ENCODE peak calls at places on chromosomes 11 and 22, in four cellular contexts. G is Karpas-422, T is SK-N-SH, J is H9. B is an unnamed sample.

GRCh38 chr22:17155941-17156340 is 3.1 kb downstream of the HDHD5 start:
- DNase-seq in G (no peak), T (no peak), J (no peak), B (no peak)

GRCh38 chr11:32438883-32439487 is 3.6 kb upstream of the WT1 start:
- DNase-seq in J (no peak), T (peak; percentile 42), G (no peak), B (peak; percentile 75)

GRCh38 chr11:97871816-97872215 is 1148.9 kb upstream of the CNTN5 start:
- DNase-seq in J (no peak), G (no peak), T (no peak), B (no peak)

GRCh38 chr11:125315088-125315740 is 150.7 kb downstream of the PKNOX2 start:
- DNase-seq in J (no peak), G (no peak), T (peak; percentile 60), B (no peak)

GRCh38 chr22:20155330-20156041 is 4.6 kb upstream of the CCDC188 start:
- DNase-seq in G (no peak), J (no peak), T (peak; percentile 96), B (no peak)

GRCh38 chr11:66259976-66260375 is 8.5 kb upstream of the RAB1B start:
- DNase-seq in T (no peak), G (no peak), J (no peak), B (no peak)

GRCh38 chr11:115522302-115522701 is 18.1 kb upstream of the CADM1 start:
- DNase-seq in G (peak; percentile 42), T (no peak), J (no peak), B (no peak)

GRCh38 chr11:94735907-94736306 is 32.2 kb upstream of the AMOTL1 start:
- DNase-seq in T (no peak), G (no peak), J (no peak), B (no peak)

GRCh38 chr11:80103149-80103859 is 662.5 kb upstream of the TENM4 start:
- DNase-seq in J (no peak), G (no peak), T (no peak), B (no peak)

GRCh38 chr11:6351782-6352181 is 31.5 kb upstream of the CAVIN3 start:
- DNase-seq in J (no peak), G (no peak), T (no peak), B (no peak)

GRCh38 chr11:130451261-130452019 is 3.0 kb downstream of the ADAMTS15 start:
- DNase-seq in J (no peak), T (no peak), G (no peak), B (no peak)

GRCh38 chr11:74749965-74750296 is 1.3 kb downstream of the RNF169 start:
- DNase-seq in G (peak; percentile 55), J (no peak), T (no peak), B (no peak)

GRCh38 chr11:45095691-45096010 is 50.8 kb upstream of the PRDM11 start:
- DNase-seq in G (no peak), J (no peak), T (no peak), B (no peak)

GRCh38 chr11:134742956-134743808 is 331.1 kb upstream of the B3GAT1 start:
- DNase-seq in G (no peak), J (no peak), T (no peak), B (no peak)

GRCh38 chr11:86673872-86674750 is 1.7 kb upstream of the ME3 start:
- DNase-seq in G (no peak), T (no peak), J (no peak), B (no peak)

GRCh38 chr22:50403701-50404101 is 60.6 kb downstream of the PPP6R2 start:
- DNase-seq in T (peak; percentile 77), J (no peak), G (no peak), B (no peak)

GRCh38 chr11:57387284-57388030 is 3.0 kb downstream of the PRG2 start:
- DNase-seq in J (no peak), T (no peak), G (no peak), B (no peak)

GRCh38 chr11:113689711-113690618 is 16.1 kb downstream of the TMPRSS5 start:
- DNase-seq in T (no peak), J (no peak), G (no peak), B (peak; percentile 46)

GRCh38 chr11:66136752-66137123 is 66.7 kb downstream of the PACS1 start:
- DNase-seq in J (no peak), T (no peak), G (no peak), B (no peak)

GRCh38 chr11:115941481-115941993 is 437.3 kb upstream of the CADM1 start:
- DNase-seq in J (no peak), T (no peak), G (no peak), B (no peak)

GRCh38 chr11:24271798-24272197 is 225.1 kb upstream of the LUZP2 start:
- DNase-seq in G (no peak), J (no peak), T (peak; percentile 9), B (no peak)

GRCh38 chr11:12288212-12288933 is 89.0 kb upstream of the PARVA start:
- DNase-seq in J (peak; percentile 89), T (peak; percentile 90), G (peak; percentile 92), B (peak; percentile 97)

GRCh38 chr11:12291313-12291712 is 86.1 kb upstream of the PARVA start:
- DNase-seq in G (no peak), T (peak; percentile 1), J (no peak), B (no peak)

GRCh38 chr11:12288934-12289666 is 88.3 kb upstream of the PARVA start:
- DNase-seq in G (peak; percentile 62), J (no peak), T (no peak), B (no peak)

GRCh38 chr11:12290477-12290922 is 86.9 kb upstream of the PARVA start:
- DNase-seq in G (no peak), T (peak; percentile 2), J (no peak), B (no peak)

DNA sequence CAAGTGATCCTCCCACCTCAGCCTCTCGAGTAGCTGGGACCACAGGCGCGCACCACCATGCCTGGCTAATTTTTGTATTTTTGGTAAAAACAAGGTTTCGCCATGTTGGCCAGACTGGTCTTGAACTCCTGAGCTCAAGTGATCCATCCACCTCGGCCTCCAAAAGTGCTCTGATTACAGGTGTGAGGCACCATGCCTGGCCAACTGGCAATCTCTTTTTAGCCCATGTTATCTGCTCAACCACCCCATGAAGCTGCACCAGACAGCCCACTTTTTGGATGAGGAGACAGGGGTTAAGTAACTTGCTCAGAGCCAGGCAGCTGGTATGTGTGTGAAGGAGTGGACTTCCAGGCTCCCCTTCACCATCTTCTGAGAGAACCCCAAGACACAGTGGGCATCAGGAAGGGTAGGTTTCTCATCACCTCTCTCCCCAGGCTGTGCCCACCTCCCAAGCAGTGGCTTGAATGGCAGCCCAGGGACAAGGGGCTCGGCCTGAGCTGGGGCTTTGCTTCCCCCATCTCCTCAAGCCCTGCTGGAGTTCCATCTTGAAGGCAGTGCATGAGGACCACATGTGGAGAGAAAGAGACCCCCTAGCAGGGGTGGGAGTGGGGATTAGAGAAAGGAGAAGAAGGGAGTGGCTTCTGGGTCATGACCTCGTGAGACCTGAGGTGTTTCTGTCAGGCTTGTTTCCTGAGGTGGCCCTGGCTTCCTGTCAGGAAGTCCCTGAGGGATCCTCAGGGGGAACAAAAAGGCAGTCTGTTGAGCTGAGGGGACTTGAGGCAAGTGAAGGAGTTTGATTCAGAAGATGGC is 87.5 kb upstream of the PARVA start:
- DNase-seq in G (no peak), T (peak; percentile 5), J (no peak), B (no peak)
- H3K27ac ChIP-seq in G (peak overlapping the region; percentile 15), T (no peak overlapping the region), J (no peak overlapping the region), B (no peak overlapping the region)

DNA sequence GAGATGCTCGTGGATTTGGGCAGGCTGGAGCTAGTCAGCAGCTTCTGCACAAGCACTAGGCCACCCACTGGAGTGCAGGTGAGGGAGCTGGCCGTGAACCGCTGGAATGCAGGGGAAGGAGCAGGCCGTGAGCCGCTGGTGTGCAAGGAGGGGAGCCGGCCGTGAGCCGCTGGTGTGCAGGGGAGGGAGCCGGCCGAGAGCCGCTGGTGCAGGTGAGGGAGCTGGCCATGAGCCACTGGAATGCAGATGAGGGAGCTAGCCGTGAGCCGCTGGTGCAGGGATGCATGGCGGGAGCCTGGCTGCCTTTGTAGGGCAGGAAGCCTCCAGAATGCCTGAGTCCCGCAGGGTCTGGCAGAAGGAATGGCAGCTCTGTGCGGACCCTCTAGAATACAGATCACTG is 4220.0 kb upstream of the OR11H1 start:
- DNase-seq in T (no peak), G (peak; percentile 36), J (no peak), B (no peak)
- H3K9me3 ChIP-seq in T (peaks cover 4% of the 10 kb centered on the region), G (peaks cover 41% of the 10 kb centered on the region), J (peaks cover 93% of the 10 kb centered on the region), B (peaks cover 70% of the 10 kb centered on the region)

GRCh38 chr22:23822101-23822671 is 16.6 kb downstream of the DERL3 start:
- DNase-seq in T (peak; percentile 47), G (no peak), J (no peak), B (no peak)
- H3K9ac ChIP-seq in T (no peak overlapping the region), G (peak overlapping the region; percentile 3), J (no peak overlapping the region), B (no peak overlapping the region)

GRCh38 chr22:40681451-40681850 is 2.2 kb downstream of the MCHR1 start:
- DNase-seq in J (no peak), G (no peak), T (no peak), B (no peak)

GRCh38 chr22:40679964-40680818 is 907 bp downstream of the MCHR1 start:
- DNase-seq in J (no peak), G (no peak), T (no peak), B (peak; percentile 72)

GRCh38 chr22:40678493-40679248 is 613 bp upstream of the MCHR1 start:
- DNase-seq in G (no peak), J (no peak), T (no peak), B (no peak)

GRCh38 chr22:40679249-40679963 is at the start of gene MCHR1:
- DNase-seq in T (peak; percentile 56), G (no peak), J (no peak), B (peak; percentile 68)

DNA sequence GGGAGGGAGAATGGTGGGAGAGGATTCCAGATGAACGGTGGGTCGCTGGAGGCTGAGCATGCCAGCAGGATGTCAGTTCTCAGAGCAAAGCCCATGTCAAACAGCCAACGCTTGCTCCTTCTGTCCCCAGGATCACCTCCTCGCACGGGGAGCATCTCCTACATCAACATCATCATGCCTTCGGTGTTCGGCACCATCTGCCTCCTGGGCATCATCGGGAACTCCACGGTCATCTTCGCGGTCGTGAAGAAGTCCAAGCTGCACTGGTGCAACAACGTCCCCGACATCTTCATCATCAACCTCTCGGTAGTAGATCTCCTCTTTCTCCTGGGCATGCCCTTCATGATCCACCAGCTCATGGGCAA is 1.5 kb downstream of the MCHR1 start:
- DNase-seq in T (no peak), G (no peak), J (no peak), B (no peak)
- H3K27ac ChIP-seq in T (no peak overlapping the region), G (no peak overlapping the region), J (no peak overlapping the region), B (no peak overlapping the region)

GRCh38 chr11:58772719-58773285 is 41.1 kb upstream of the GLYAT start:
- DNase-seq in T (no peak), J (no peak), G (no peak), B (no peak)
- H3K9me3 ChIP-seq in T (no peaks in the 10 kb centered on the region), J (peaks cover 42% of the 10 kb centered on the region), G (no peaks in the 10 kb centered on the region), B (peaks cover 78% of the 10 kb centered on the region)

DNA sequence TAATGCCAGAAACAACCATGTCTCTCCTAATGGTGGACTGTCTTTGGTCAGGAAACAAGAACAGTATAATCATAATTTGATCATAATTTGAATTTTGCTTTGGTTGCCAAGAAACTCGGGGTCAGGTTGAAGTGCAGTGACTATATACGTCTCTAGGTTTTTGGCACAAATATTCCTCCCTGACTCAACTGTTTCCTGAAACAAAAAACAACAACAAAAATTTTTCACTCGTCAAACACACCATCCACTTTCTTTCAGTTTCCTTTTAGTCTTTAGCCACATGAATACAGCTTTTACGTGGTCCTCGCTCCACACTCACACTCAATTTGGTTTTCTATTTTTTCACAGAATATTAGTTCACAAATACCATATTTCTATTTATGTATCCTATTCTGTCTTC is 5.4 kb upstream of the FBLN1 start:
- DNase-seq in T (peak; percentile 1), J (no peak), G (no peak), B (no peak)
- H3K9ac ChIP-seq in T (no peak overlapping the region), J (no peak overlapping the region), G (no peak overlapping the region), B (no peak overlapping the region)

GRCh38 chr11:68997995-68998348 is 15.1 kb downstream of the MRGPRF start:
- DNase-seq in G (no peak), J (peak; percentile 18), T (no peak), B (peak; percentile 49)
- H3K27ac ChIP-seq in G (no peak overlapping the region), J (no peak overlapping the region), T (peak overlapping the region; percentile 89), B (no peak overlapping the region)

B was measured in endodermal cell.